ENCODE peak calls at places on chromosomes 6 and 20, in six cellular contexts. G, F, Z, P, T and K are unnamed samples.

GRCh38 chr6:121482004-121482693 is 46.7 kb downstream of the GJA1 start:
- DNase-seq in Z (no peak), F (no peak), T (peak; percentile 52), G (peak; percentile 81), P (peak; percentile 80), K (no peak)

GRCh38 chr6:158647501-158647900 is 2.4 kb upstream of the SYTL3 start:
- DNase-seq in T (no peak), G (no peak), P (no peak), F (no peak), Z (no peak), K (no peak)

GRCh38 chr6:155330922-155331321 is 16.6 kb upstream of the TFB1M start:
- DNase-seq in T (no peak), F (no peak), G (no peak), Z (no peak), P (no peak), K (no peak)

GRCh38 chr20:52959125-52959524 is 13.0 kb upstream of the TSHZ2 start:
- DNase-seq in F (peak; percentile 41), G (no peak), P (no peak), T (no peak), Z (peak; percentile 44), K (no peak)

GRCh38 chr20:37075932-37076685 is 19.7 kb downstream of the RBL1 start:
- DNase-seq in F (no peak), Z (no peak), P (peak; percentile 10), T (no peak), G (no peak), K (no peak)

GRCh38 chr6:29021434-29021833 is 16.3 kb upstream of the ZNF311 start:
- DNase-seq in G (no peak), Z (no peak), P (no peak), T (no peak), F (no peak), K (no peak)

GRCh38 chr6:45109551-45109950 is 218.6 kb upstream of the RUNX2 start:
- DNase-seq in F (no peak), G (no peak), P (no peak), T (no peak), Z (no peak), K (peak; percentile 15)

GRCh38 chr6:11810039-11810541 is 31.5 kb upstream of the ADTRP start:
- DNase-seq in T (peak; percentile 48), F (no peak), P (peak; percentile 20), Z (no peak), G (peak; percentile 89), K (no peak)

GRCh38 chr6:51514396-51515051 is 572.9 kb downstream of the PKHD1 start:
- DNase-seq in P (no peak), T (no peak), G (peak; percentile 9), F (peak; percentile 24), Z (no peak), K (no peak)

GRCh38 chr6:126919947-126920346 is 198.5 kb upstream of the RSPO3 start:
- DNase-seq in G (peak; percentile 98), P (peak; percentile 47), T (peak; percentile 54), Z (no peak), F (no peak), K (no peak)

GRCh38 chr20:46261456-46262253 is 46.6 kb downstream of the CDH22 start:
- DNase-seq in Z (no peak), G (no peak), T (no peak), F (no peak), P (no peak), K (no peak)

GRCh38 chr6:119256978-119257462 is 92.5 kb downstream of the MAN1A1 start:
- DNase-seq in P (no peak), Z (no peak), F (no peak), G (no peak), T (no peak), K (no peak)
- H3F3A ChIP-seq in P (peaks cover 7% of the 10 kb centered on the region), Z (no peaks in the 10 kb centered on the region), F (no peaks in the 10 kb centered on the region), G (peaks cover 18% of the 10 kb centered on the region), T (peaks cover 22% of the 10 kb centered on the region), K (no peaks in the 10 kb centered on the region)

GRCh38 chr6:132365319-132365907 is 35.9 kb downstream of the MOXD1 start:
- DNase-seq in G (no peak), T (no peak), P (no peak), F (peak; percentile 30), Z (peak; percentile 16), K (peak; percentile 77)
- TF ChIP-seq EZH2 in G (no peak), T (no peak), P (no peak), F (no peak), Z (no peak), K (no peak)

GRCh38 chr6:125088963-125089362 is 64.6 kb upstream of the TPD52L1 start:
- DNase-seq in Z (no peak), G (no peak), T (no peak), F (no peak), P (no peak), K (no peak)

GRCh38 chr6:125083684-125083990 is 69.9 kb upstream of the TPD52L1 start:
- DNase-seq in T (no peak), Z (no peak), P (no peak), F (no peak), G (no peak), K (no peak)

GRCh38 chr6:125082931-125083683 is 70.5 kb upstream of the TPD52L1 start:
- DNase-seq in Z (no peak), T (no peak), G (no peak), F (no peak), P (no peak), K (no peak)

DNA sequence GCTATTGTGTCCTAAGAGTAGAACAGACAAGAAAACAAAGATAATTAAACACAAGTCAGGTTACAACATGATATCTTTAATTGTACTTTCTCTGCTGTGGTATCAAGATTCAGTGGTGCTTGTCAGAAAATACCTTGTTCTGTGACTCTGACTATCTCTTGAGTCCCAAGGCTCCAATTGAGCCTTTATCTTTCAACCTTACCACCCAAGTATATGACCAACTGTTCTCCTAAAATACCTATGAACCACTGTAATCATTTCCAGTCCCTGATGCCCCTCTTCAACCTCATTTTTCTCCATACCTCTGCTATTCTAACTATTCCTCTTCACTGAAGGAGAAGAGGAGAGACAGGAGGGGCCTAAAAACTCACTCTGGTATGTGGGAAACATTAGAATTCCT is 66.9 kb upstream of the TPD52L1 start:
- DNase-seq in F (no peak), Z (no peak), G (no peak), T (no peak), P (no peak), K (no peak)
- H3F3A ChIP-seq in F (no peaks in the 10 kb centered on the region), Z (no peaks in the 10 kb centered on the region), G (no peaks in the 10 kb centered on the region), T (no peaks in the 10 kb centered on the region), P (no peaks in the 10 kb centered on the region), K (no peaks in the 10 kb centered on the region)

GRCh38 chr6:33490621-33491020 is 36.2 kb downstream of the ZBTB9 start:
- DNase-seq in P (no peak), G (no peak), Z (peak; percentile 14), F (no peak), T (no peak), K (no peak)

GRCh38 chr6:33497157-33497556 is 42.8 kb downstream of the ZBTB9 start:
- DNase-seq in P (no peak), G (no peak), F (no peak), Z (no peak), T (no peak), K (no peak)

GRCh38 chr6:33490198-33490597 is 35.8 kb downstream of the ZBTB9 start:
- DNase-seq in G (no peak), P (peak; percentile 47), T (peak; percentile 41), F (no peak), Z (peak; percentile 21), K (no peak)

DNA sequence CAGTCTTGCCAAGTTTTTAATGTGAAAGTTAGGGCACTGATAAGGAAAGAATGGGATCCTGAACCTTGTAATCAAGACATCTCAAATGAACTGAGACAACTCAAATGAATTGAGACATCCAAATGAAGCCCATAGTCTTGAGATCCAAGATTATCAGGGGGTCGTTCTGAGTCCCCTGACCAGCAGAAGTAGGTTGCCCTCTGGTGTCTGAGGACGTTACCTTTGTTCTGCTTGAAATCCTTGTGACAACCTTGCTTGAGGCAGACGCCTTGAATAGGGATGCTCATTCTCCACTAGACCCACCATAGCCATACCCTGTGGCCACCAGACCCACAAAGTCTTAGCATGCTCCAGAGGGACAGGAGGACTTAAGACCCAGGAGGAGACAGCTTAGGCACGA is 37.7 kb downstream of the ZBTB9 start:
- DNase-seq in T (no peak), G (no peak), Z (peak; percentile 52), P (no peak), F (peak; percentile 46), K (no peak)
- TF ChIP-seq EZH2 in T (no peak), G (no peak), Z (no peak), P (no peak), F (no peak), K (no peak)

GRCh38 chr6:129631070-129631469 is 78.9 kb downstream of the ARHGAP18 start:
- DNase-seq in Z (no peak), P (no peak), G (no peak), T (no peak), F (no peak), K (no peak)
- H3F3A ChIP-seq in Z (no peaks in the 10 kb centered on the region), P (no peaks in the 10 kb centered on the region), G (peaks cover 27% of the 10 kb centered on the region), T (no peaks in the 10 kb centered on the region), F (peaks cover 4% of the 10 kb centered on the region), K (no peaks in the 10 kb centered on the region)

GRCh38 chr6:137492289-137492688 is 1.9 kb downstream of the OLIG3 start:
- DNase-seq in F (peak; percentile 14), Z (no peak), T (no peak), G (no peak), P (no peak), K (no peak)
- TF ChIP-seq EZH2 in F (no peak), Z (peak; percentile 83), T (no peak), G (no peak), P (no peak), K (no peak)

GRCh38 chr20:49624317-49624716 is 56.4 kb upstream of the PTGIS start:
- DNase-seq in F (no peak), G (no peak), P (no peak), T (no peak), Z (no peak), K (no peak)
- H3F3A ChIP-seq in F (no peaks in the 10 kb centered on the region), G (no peaks in the 10 kb centered on the region), P (no peaks in the 10 kb centered on the region), T (peaks cover 61% of the 10 kb centered on the region), Z (no peaks in the 10 kb centered on the region), K (peaks cover 21% of the 10 kb centered on the region)

GRCh38 chr20:63043348-63044203 is 36.8 kb upstream of the BHLHE23 start:
- DNase-seq in T (no peak), F (no peak), P (no peak), Z (no peak), G (no peak), K (no peak)
- TF ChIP-seq EZH2 in T (peak; percentile 89), F (no peak), P (peak; percentile 18), Z (no peak), G (no peak), K (no peak)